ENCODE peak calls at places on chromosomes 4 and X, in eight cellular contexts. A is activated CD4-positive, alpha-beta T cell treated with anti-CD3 and anti-CD28 coated beads, Interleukin-2, amount 10 ng/mL, durations not matched to agents 7 days and 5 days; F is T follicular helper cell; M is NCI-H2029; H is CD4-positive, alpha-beta T cell; T is kidney tubule cell; N is cardiac muscle cell; Y is COR-L47. W is an unnamed sample.

GRCh38 chr4:122508083-122508482 is 51.6 kb upstream of the IL2 start:
- DNase-seq in N (no peak), T (no peak), Y (no peak), F (no peak), A (no peak), M (no peak), H (no peak), W (no peak)

GRCh38 chr4:119040711-119041185 is 94.9 kb upstream of the MYOZ2 start:
- DNase-seq in H (no peak), T (peak), Y (no peak), M (no peak), A (no peak), F (no peak), N (peak), W (no peak)

GRCh38 chrX:40908857-40909475 is 173.6 kb upstream of the MED14 start:
- DNase-seq in A (no peak), H (no peak), T (peak), M (no peak), F (no peak), Y (no peak), N (peak), W (no peak)

GRCh38 chr4:173469622-173470021 is 60.4 kb downstream of the HAND2 start:
- DNase-seq in T (no peak), H (no peak), Y (no peak), N (no peak), M (no peak), A (no peak), F (no peak), W (no peak)

GRCh38 chr4:1330761-1331590 is 16.0 kb upstream of the UVSSA start:
- DNase-seq in Y (no peak), M (no peak), A (peak), T (no peak), F (peak), N (no peak), H (peak), W (no peak)

GRCh38 chr4:6013564-6013963 is 4.7 kb downstream of the C4orf50 start:
- DNase-seq in T (no peak), H (no peak), A (no peak), N (no peak), F (no peak), Y (no peak), M (no peak), W (no peak)

GRCh38 chrX:130975947-130976346 is 72.9 kb upstream of the ENOX2 start:
- DNase-seq in Y (no peak), N (peak), H (peak), A (peak), M (peak), F (no peak), T (peak), W (peak)

GRCh38 chrX:13518126-13518525 is 51.3 kb upstream of the EGFL6 start:
- DNase-seq in H (no peak), M (no peak), N (no peak), Y (no peak), F (no peak), A (no peak), T (no peak), W (no peak)